ENCODE peak calls at places on chromosomes 1 and 21, in seven cellular contexts. G, W, Y, L, F, N and B are unnamed samples.

GRCh38 chr1:117586747-117587478 is 18.9 kb upstream of the TENT5C start:
- DNase-seq in G (no peak), W (peak; percentile 58), Y (no peak), L (no peak), F (no peak), N (no peak), B (no peak)

GRCh38 chr1:67647036-67647798 is 37.8 kb upstream of the GADD45A start:
- DNase-seq in G (no peak), W (no peak), Y (peak; percentile 88), L (no peak), F (no peak), N (no peak), B (no peak)

GRCh38 chr1:198491596-198491995 is 48.9 kb downstream of the ATP6V1G3 start:
- DNase-seq in G (no peak), W (no peak), Y (no peak), L (no peak), F (no peak), N (no peak), B (no peak)

GRCh38 chr1:30423570-30423969 is 299.8 kb downstream of the MATN1 start:
- DNase-seq in G (no peak), W (peak; percentile 17), Y (no peak), L (no peak), F (peak; percentile 9), N (no peak), B (no peak)

GRCh38 chr1:185914089-185914488 is 179.9 kb downstream of the HMCN1 start:
- DNase-seq in G (no peak), W (no peak), Y (no peak), L (no peak), F (no peak), N (no peak), B (no peak)

GRCh38 chr1:209150114-209150513 is 433.4 kb upstream of the CAMK1G start:
- DNase-seq in G (no peak), W (no peak), Y (peak; percentile 70), L (peak; percentile 83), F (no peak), N (no peak), B (peak; percentile 26)

GRCh38 chr21:44436958-44437357 is 18.4 kb upstream of the LRRC3 start:
- DNase-seq in G (no peak), W (peak; percentile 41), Y (no peak), L (no peak), F (no peak), N (peak; percentile 35), B (no peak)

GRCh38 chr1:219529116-219529515 is 83.8 kb downstream of the ZC3H11B start:
- DNase-seq in G (no peak), W (no peak), Y (no peak), L (peak; percentile 61), F (no peak), N (no peak), B (no peak)

GRCh38 chr1:237226177-237226944 is 184.4 kb downstream of the RYR2 start:
- DNase-seq in G (no peak), W (no peak), Y (no peak), L (no peak), F (no peak), N (no peak), B (no peak)

DNA sequence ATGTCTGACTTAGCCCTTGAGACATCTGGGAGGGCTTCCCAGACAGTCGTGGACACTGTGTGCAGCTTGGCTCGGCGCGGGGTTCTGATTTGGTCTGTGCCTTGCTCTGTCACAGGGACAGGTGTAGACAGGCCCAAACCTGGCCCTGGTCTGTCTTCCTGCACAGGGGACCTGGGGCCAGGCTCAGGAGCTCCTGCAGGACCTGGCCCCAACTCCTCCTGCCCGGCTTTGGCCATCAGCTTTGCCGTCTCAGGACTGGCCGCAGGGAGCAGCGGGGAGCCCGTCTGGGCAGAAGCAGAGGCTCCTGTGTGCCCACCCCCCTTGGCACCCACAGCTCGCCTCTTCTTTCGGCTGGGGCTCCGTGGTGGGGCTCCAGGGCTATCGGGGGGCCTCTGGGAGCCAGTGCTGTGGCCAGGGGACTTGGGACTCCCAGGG is 1.7 kb downstream of the PERM1 start:
- DNase-seq in G (no peak), W (no peak), Y (no peak), L (no peak), F (no peak), N (peak; percentile 79), B (no peak)
- H3K27me3 ChIP-seq in G (no peaks in the 10 kb centered on the region), W (peaks cover 20% of the 10 kb centered on the region), Y (peaks cover 11% of the 10 kb centered on the region), L (peaks cover 15% of the 10 kb centered on the region), F (peaks cover 5% of the 10 kb centered on the region), N (no peaks in the 10 kb centered on the region), B (peaks cover 40% of the 10 kb centered on the region)

GRCh38 chr1:100265562-100265930 is 470 bp upstream of the RTCA start:
- DNase-seq in G (no peak), W (no peak), Y (peak; percentile 36), L (peak; percentile 70), F (no peak), N (no peak), B (no peak)
- H3K27me3 ChIP-seq in G (no peaks in the 10 kb centered on the region), W (no peaks in the 10 kb centered on the region), Y (no peaks in the 10 kb centered on the region), L (no peaks in the 10 kb centered on the region), F (no peaks in the 10 kb centered on the region), N (no peaks in the 10 kb centered on the region), B (no peaks in the 10 kb centered on the region)

GRCh38 chr1:110067957-110068645 is 2.4 kb downstream of the ALX3 start:
- DNase-seq in G (no peak), W (no peak), Y (no peak), L (peak; percentile 73), F (no peak), N (peak; percentile 54), B (no peak)

GRCh38 chr1:110069302-110070281 is 880 bp downstream of the ALX3 start:
- DNase-seq in G (no peak), W (no peak), Y (no peak), L (peak; percentile 58), F (no peak), N (peak; percentile 54), B (no peak)

GRCh38 chr1:110068646-110069301 is 1.7 kb downstream of the ALX3 start:
- DNase-seq in G (no peak), W (no peak), Y (no peak), L (peak; percentile 52), F (no peak), N (peak; percentile 41), B (no peak)

GRCh38 chr1:110065841-110066240 is 4.6 kb downstream of the ALX3 start:
- DNase-seq in G (no peak), W (no peak), Y (no peak), L (no peak), F (no peak), N (no peak), B (no peak)

GRCh38 chr1:110067429-110067956 is 3.0 kb downstream of the ALX3 start:
- DNase-seq in G (no peak), W (no peak), Y (no peak), L (peak; percentile 67), F (no peak), N (peak; percentile 46), B (no peak)
- H3K27me3 ChIP-seq in G (peaks cover 23% of the 10 kb centered on the region), W (peaks cover 58% of the 10 kb centered on the region), Y (no peaks in the 10 kb centered on the region), L (peaks cover 83% of the 10 kb centered on the region), F (no peaks in the 10 kb centered on the region), N (peaks cover 36% of the 10 kb centered on the region), B (peaks cover 74% of the 10 kb centered on the region)

DNA sequence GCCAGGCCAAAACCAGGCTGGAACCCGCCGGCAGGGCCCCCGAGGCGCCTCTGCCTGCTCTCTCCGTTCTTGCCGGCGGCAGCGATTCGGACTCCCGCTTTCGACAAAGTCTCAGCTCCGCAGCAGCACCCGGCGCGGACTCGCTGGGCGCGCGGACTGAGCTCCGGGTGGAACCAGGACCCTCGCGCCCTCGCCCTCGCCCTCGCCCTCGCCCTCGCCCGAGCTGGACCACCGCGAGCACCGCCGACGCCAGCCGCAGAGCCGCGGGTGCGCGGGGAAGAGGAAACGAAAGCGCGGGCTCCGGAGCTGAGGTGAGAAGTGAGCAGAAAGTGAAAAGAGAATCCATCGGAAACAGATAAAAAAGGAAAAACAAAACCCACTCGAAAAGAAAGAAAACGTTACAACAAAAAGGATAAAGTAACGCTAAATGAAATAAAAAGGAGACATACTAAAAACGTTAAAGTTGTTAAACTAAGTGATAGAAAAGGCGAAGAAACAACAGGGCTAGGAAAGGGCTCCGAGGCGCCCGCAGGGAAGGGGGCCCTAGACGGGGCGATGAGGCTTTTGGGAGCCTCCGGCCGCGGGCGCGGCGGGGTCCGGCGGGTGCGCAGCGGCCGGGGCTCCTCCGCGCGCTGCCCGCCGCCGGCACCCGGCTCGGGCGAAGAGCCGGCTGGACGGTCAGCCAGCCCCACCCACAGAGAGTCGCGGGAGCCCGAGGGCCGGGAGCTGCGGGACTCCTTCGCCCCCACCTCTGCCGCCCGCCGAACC is 64.8 kb downstream of the MEF2D start:
- DNase-seq in G (no peak), W (no peak), Y (no peak), L (no peak), F (no peak), N (no peak), B (no peak)
- H3K27me3 ChIP-seq in G (peaks cover 81% of the 10 kb centered on the region), W (peaks cover 96% of the 10 kb centered on the region), Y (peaks cover 97% of the 10 kb centered on the region), L (peaks cover 100% of the 10 kb centered on the region), F (no peaks in the 10 kb centered on the region), N (peaks cover 57% of the 10 kb centered on the region), B (peaks cover 88% of the 10 kb centered on the region)

DNA sequence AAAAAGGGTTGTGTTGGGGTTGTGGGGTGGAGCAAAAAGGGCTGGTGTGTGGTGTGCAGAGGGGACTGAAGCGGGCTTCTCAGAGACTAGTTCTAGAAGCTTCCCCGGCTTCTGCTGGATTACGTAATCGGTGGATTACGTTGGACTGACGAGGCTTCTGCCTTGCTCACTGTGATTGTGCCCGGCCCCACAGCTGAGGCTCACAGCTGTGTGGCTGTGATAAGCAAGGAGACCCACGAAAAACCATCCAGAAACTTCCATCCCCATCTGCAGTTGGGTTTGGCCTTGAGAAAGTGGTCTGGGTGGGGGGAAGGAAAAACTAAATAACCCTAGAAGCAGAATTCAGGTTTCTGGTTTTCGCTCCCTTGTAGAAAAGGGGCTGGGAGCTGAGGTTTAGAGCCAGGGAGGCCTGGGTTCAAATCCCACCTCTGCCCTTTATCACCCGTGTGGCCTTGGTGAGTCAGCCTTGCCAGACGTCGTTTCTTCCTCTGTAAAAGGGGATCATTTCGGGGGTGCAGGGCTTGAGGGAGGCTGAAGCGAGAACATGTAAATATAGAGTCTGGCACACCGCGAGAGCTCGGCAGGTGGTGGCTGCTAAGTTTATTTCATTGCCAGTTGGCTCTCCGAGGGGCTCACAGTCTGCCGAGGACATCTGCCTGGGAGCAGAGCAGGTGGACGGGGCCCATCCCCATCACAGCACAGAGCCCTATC is 30.4 kb upstream of the DISP3 start:
- DNase-seq in G (no peak), W (no peak), Y (no peak), L (no peak), F (no peak), N (no peak), B (no peak)
- H3K27me3 ChIP-seq in G (no peaks in the 10 kb centered on the region), W (peaks cover 13% of the 10 kb centered on the region), Y (peaks cover 68% of the 10 kb centered on the region), L (no peaks in the 10 kb centered on the region), F (no peaks in the 10 kb centered on the region), N (peaks cover 9% of the 10 kb centered on the region), B (peaks cover 17% of the 10 kb centered on the region)

GRCh38 chr1:170067253-170067819 is 7.2 kb downstream of the KIFAP3 start:
- DNase-seq in G (no peak), W (no peak), Y (no peak), L (no peak), F (no peak), N (no peak), B (no peak)
- H3K27me3 ChIP-seq in G (no peaks in the 10 kb centered on the region), W (no peaks in the 10 kb centered on the region), Y (no peaks in the 10 kb centered on the region), L (no peaks in the 10 kb centered on the region), F (no peaks in the 10 kb centered on the region), N (no peaks in the 10 kb centered on the region), B (no peaks in the 10 kb centered on the region)